ENCODE peak calls at places on chromosome 20, in ten cellular contexts. E is HFFc6, C is GM06990, P is AG09309, N is ascending aorta, M is prostate gland, Y is B cell, B is heart right ventricle, K is lung, O is nephron progenitor cell. W is an unnamed sample.
A peak's percentile ranks its signal among the peaks of the same experiment; 100 is the strongest.

GRCh38 chr20:63934271-63935068 is 21.7 kb downstream of the UCKL1 start:
- DNase-seq in O (peak; percentile 50), E (no peak), K (no peak), M (no peak), P (no peak), C (no peak), Y (peak; percentile 56), N (no peak), B (no peak), W (no peak)

GRCh38 chr20:4183361-4183760 is 168.0 kb upstream of the RNF24 start:
- DNase-seq in B (no peak), O (no peak), K (no peak), E (no peak), P (no peak), Y (no peak), M (no peak), N (no peak), C (no peak), W (no peak)

GRCh38 chr20:42007251-42007650 is 389.1 kb upstream of the CHD6 start:
- DNase-seq in O (no peak), P (no peak), B (no peak), Y (no peak), M (no peak), C (no peak), N (no peak), K (no peak), E (no peak), W (no peak)

GRCh38 chr20:63957004-63957689 is 931 bp upstream of the UCKL1 start:
- DNase-seq in B (peak; percentile 69), O (peak; percentile 69), E (peak; percentile 37), M (peak; percentile 57), N (no peak), K (peak; percentile 64), C (peak; percentile 62), P (no peak), Y (peak; percentile 74), W (peak; percentile 78)

GRCh38 chr20:36493013-36493800 is 48.1 kb upstream of the MYL9 start:
- DNase-seq in O (no peak), P (no peak), M (no peak), B (no peak), Y (no peak), C (no peak), N (no peak), K (no peak), E (no peak), W (no peak)

GRCh38 chr20:32839227-32839981 is 19.3 kb upstream of the EFCAB8 start:
- DNase-seq in P (no peak), N (no peak), O (no peak), C (no peak), B (no peak), K (no peak), M (no peak), Y (no peak), E (no peak), W (no peak)

GRCh38 chr20:21388566-21388965 is 8.8 kb downstream of the NKX2-4 start:
- DNase-seq in C (no peak), P (no peak), O (no peak), K (no peak), Y (no peak), M (no peak), E (no peak), B (no peak), N (no peak), W (no peak)

GRCh38 chr20:6956056-6956455 is 188.6 kb downstream of the BMP2 start:
- DNase-seq in E (no peak), N (no peak), O (no peak), Y (no peak), C (no peak), P (no peak), B (no peak), M (no peak), K (no peak), W (no peak)

GRCh38 chr20:1478566-1478965 is 11.9 kb upstream of the NSFL1C start:
- DNase-seq in N (no peak), M (no peak), B (no peak), Y (no peak), E (peak; percentile 67), C (no peak), O (no peak), K (no peak), P (no peak), W (no peak)

GRCh38 chr20:21125072-21125848 is 622 bp upstream of the KIZ start:
- DNase-seq in P (no peak), O (peak; percentile 34), M (peak; percentile 43), B (peak; percentile 38), C (no peak), Y (no peak), N (peak; percentile 64), K (no peak), E (peak; percentile 50), W (peak; percentile 12)

GRCh38 chr20:49186535-49187329 is 1.4 kb downstream of the STAU1 start:
- DNase-seq in N (peak; percentile 75), Y (peak; percentile 53), P (no peak), E (peak; percentile 18), C (no peak), O (peak; percentile 19), K (peak; percentile 61), M (peak; percentile 58), B (no peak), W (peak; percentile 75)

GRCh38 chr20:63552481-63553249 is 1.3 kb upstream of the FNDC11 start:
- DNase-seq in K (no peak), E (no peak), O (no peak), B (no peak), N (no peak), P (no peak), Y (peak; percentile 77), M (no peak), C (peak; percentile 85), W (no peak)

GRCh38 chr20:35952480-35953410 is 1.6 kb downstream of the SCAND1 start:
- DNase-seq in Y (no peak), P (no peak), K (no peak), E (no peak), M (peak; percentile 11), C (no peak), O (no peak), B (no peak), N (no peak), W (no peak)

GRCh38 chr20:53662595-53662994 is 69.0 kb upstream of the ZNF217 start:
- DNase-seq in O (no peak), N (peak; percentile 8), B (no peak), C (no peak), M (no peak), K (no peak), Y (no peak), E (no peak), P (no peak), W (no peak)

GRCh38 chr20:24584538-24585356 is 115.3 kb downstream of the SYNDIG1 start:
- DNase-seq in Y (no peak), C (no peak), B (no peak), M (no peak), O (no peak), E (peak; percentile 8), P (peak; percentile 25), K (no peak), N (no peak), W (no peak)

GRCh38 chr20:56223352-56223751 is 25.2 kb upstream of the MC3R start:
- DNase-seq in K (no peak), B (no peak), O (no peak), P (no peak), C (no peak), E (no peak), N (no peak), Y (no peak), M (peak; percentile 40), W (no peak)

GRCh38 chr20:42949865-42950264 is 239.8 kb downstream of the PTPRT start:
- DNase-seq in P (no peak), B (no peak), O (no peak), M (no peak), N (no peak), Y (no peak), C (no peak), K (no peak), E (no peak), W (no peak)

GRCh38 chr20:59808729-59809381 is 124.6 kb downstream of the SYCP2 start:
- DNase-seq in O (no peak), N (peak; percentile 47), C (no peak), M (no peak), Y (peak; percentile 13), B (no peak), K (peak; percentile 22), E (no peak), P (no peak), W (no peak)

GRCh38 chr20:16485406-16485805 is 87.8 kb downstream of the KIF16B start:
- DNase-seq in C (no peak), M (no peak), O (no peak), P (no peak), N (no peak), Y (no peak), K (no peak), E (no peak), B (no peak), W (no peak)

GRCh38 chr20:45047581-45048119 is 53.3 kb downstream of the KCNS1 start:
- DNase-seq in E (no peak), B (no peak), C (no peak), K (no peak), M (no peak), Y (no peak), P (no peak), N (no peak), O (no peak), W (no peak)
- TF ChIP-seq CTCF in E (no peak), B (no peak), C (no peak), K (no peak), M (no peak), Y (no peak), P (no peak), N (no peak), O (no peak), W (no peak)

DNA sequence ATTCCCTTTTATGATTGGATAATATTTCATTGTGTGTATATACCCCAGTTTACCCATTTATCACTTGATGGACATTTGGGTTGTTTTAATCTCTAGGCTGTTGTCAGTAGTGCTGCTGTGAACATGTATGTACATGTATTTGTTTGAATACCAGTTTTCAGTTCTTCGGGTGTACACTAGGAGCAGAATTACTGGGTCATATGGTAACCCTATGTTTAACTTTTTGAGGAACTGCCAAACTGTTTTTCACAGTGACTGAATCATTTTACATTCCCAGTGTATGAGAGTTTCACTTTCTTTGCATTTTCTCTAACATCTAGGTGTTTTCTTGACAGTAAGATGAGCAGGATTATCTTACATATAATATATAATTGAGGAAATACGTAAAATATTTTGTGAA is 44.7 kb upstream of the ADIG start:
- DNase-seq in M (no peak), E (peak; percentile 78), P (peak; percentile 2), Y (no peak), B (no peak), C (no peak), O (no peak), K (no peak), N (no peak), W (no peak)
- TF ChIP-seq CTCF in M (no peak), E (peak; percentile 46), P (no peak), Y (no peak), B (no peak), C (no peak), O (no peak), K (no peak), N (no peak), W (no peak)

GRCh38 chr20:45798935-45799642 is 7.3 kb downstream of the DNTTIP1 start:
- DNase-seq in K (peak; percentile 65), C (no peak), N (peak; percentile 82), M (no peak), Y (peak; percentile 67), E (peak; percentile 16), O (peak; percentile 65), P (no peak), B (no peak), W (peak; percentile 78)
- TF ChIP-seq CTCF in K (peak; percentile 46), C (peak; percentile 72), N (peak; percentile 75), M (peak; percentile 56), Y (peak; percentile 83), E (peak; percentile 80), O (peak; percentile 71), P (peak; percentile 81), B (peak; percentile 77), W (peak; percentile 62)

GRCh38 chr20:62305149-62305764 is 2.5 kb downstream of the ADRM1 start:
- DNase-seq in P (no peak), B (no peak), M (no peak), O (no peak), K (no peak), E (no peak), Y (no peak), C (no peak), N (no peak), W (no peak)
- TF ChIP-seq CTCF in P (no peak), B (no peak), M (no peak), O (no peak), K (no peak), E (peak; percentile 24), Y (no peak), C (no peak), N (no peak), W (no peak)